ENCODE peak calls at places on chromosomes 12 and 14, in four cellular contexts. S, X, G and V are unnamed samples.

GRCh38 chr14:96042218-96042930 is 3.2 kb downstream of the C14orf132 start:
- DNase-seq in S (no peak), G (no peak), X (no peak), V (no peak)

GRCh38 chr12:26524862-26525465 is 308.0 kb downstream of the ITPR2 start:
- DNase-seq in S (no peak), X (no peak), G (no peak), V (peak; percentile 80)

GRCh38 chr12:52331833-52332232 is 10.6 kb upstream of the KRT83 start:
- DNase-seq in S (no peak), G (no peak), X (no peak), V (no peak)

GRCh38 chr14:21987937-21988336 is 314.3 kb upstream of the OR4E1 start:
- DNase-seq in X (no peak), G (no peak), S (peak; percentile 68), V (peak; percentile 68)

GRCh38 chr12:83168756-83169155 is 482.1 kb downstream of the TMTC2 start:
- DNase-seq in G (no peak), S (no peak), X (no peak), V (no peak)

GRCh38 chr12:101076940-101077351 is 133.1 kb downstream of the SLC5A8 start:
- DNase-seq in S (no peak), G (no peak), X (no peak), V (peak; percentile 72)

GRCh38 chr14:31933716-31934115 is 143.4 kb upstream of the ARHGAP5 start:
- DNase-seq in S (no peak), X (no peak), G (no peak), V (no peak)

GRCh38 chr14:102028733-102029132 is 58.1 kb downstream of the HSP90AA1 start:
- DNase-seq in X (no peak), S (no peak), G (no peak), V (no peak)

GRCh38 chr12:116136340-116136739 is 141.2 kb downstream of the MED13L start:
- DNase-seq in G (no peak), S (no peak), X (no peak), V (no peak)

GRCh38 chr12:124565071-124565491 is 2.3 kb downstream of the NCOR2 start:
- DNase-seq in S (no peak), G (peak; percentile 51), X (no peak), V (peak; percentile 88)
- H3K4me1 ChIP-seq in S (peaks cover 28% of the 10 kb centered on the region), G (peaks cover 24% of the 10 kb centered on the region), X (peaks cover 31% of the 10 kb centered on the region), V (peaks cover 4% of the 10 kb centered on the region)

GRCh38 chr14:51850651-51851050 is 9.8 kb upstream of the GNG2 start:
- DNase-seq in X (no peak), G (no peak), S (no peak), V (no peak)
- H3K4me1 ChIP-seq in X (no peaks in the 10 kb centered on the region), G (no peaks in the 10 kb centered on the region), S (no peaks in the 10 kb centered on the region), V (peaks cover 2% of the 10 kb centered on the region)

GRCh38 chr12:46266382-46266791 is 2.5 kb downstream of the SLC38A1 start:
- DNase-seq in G (no peak), S (no peak), X (no peak), V (no peak)

GRCh38 chr12:46264057-46264456 is 4.8 kb downstream of the SLC38A1 start:
- DNase-seq in X (no peak), G (no peak), S (no peak), V (no peak)

GRCh38 chr12:46265102-46265501 is 3.7 kb downstream of the SLC38A1 start:
- DNase-seq in G (no peak), S (no peak), X (no peak), V (no peak)

GRCh38 chr12:46266869-46267617 is 1.8 kb downstream of the SLC38A1 start:
- DNase-seq in X (peak; percentile 61), G (peak; percentile 75), S (peak; percentile 56), V (peak; percentile 89)

DNA sequence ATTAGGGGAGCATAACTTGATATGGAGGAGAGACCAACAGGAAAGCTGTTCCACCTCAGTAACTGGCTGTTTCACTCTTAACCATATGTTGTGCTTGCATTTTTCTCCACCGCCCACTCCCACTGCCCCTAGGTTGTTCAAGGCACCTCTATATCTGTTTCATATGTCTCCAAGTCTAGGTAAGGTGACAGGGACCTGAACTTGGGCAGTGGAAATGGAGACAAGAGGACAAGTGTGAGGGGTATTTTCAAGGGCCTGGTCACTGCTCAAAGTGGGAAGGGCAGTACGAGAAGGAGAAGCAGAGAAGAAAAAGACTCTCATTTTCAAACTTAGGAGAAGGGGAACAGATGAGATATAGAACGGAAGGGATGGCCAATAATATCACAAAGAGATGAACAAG is 3.1 kb downstream of the SLC38A1 start:
- DNase-seq in G (no peak), S (no peak), X (no peak), V (no peak)
- H3K4me1 ChIP-seq in G (peaks cover 16% of the 10 kb centered on the region), S (peaks cover 78% of the 10 kb centered on the region), X (no peaks in the 10 kb centered on the region), V (peaks cover 14% of the 10 kb centered on the region)

DNA sequence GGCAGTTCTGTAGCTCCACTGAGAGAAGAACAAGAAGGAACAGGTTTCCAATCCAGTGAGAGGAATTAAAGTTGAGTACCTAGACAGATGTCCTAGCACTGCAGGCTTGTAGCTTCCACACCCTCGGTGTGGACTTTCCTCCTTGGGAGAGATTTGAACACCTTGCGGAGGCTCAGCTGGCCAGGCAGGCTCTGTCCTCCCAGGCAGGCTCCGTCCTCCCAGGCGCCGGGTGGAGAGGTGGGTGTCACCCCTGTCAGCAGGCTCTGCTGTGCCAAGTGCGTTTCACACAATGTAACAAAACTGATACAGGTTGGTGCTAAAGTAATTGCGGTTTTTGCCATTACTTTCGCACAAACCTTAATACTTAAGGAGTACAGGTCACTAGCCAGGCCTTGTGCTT is 45.8 kb downstream of the SLC6A12 start:
- DNase-seq in S (no peak), G (no peak), X (no peak), V (no peak)
- H3K4me1 ChIP-seq in S (peaks cover 32% of the 10 kb centered on the region), G (no peaks in the 10 kb centered on the region), X (no peaks in the 10 kb centered on the region), V (no peaks in the 10 kb centered on the region)

DNA sequence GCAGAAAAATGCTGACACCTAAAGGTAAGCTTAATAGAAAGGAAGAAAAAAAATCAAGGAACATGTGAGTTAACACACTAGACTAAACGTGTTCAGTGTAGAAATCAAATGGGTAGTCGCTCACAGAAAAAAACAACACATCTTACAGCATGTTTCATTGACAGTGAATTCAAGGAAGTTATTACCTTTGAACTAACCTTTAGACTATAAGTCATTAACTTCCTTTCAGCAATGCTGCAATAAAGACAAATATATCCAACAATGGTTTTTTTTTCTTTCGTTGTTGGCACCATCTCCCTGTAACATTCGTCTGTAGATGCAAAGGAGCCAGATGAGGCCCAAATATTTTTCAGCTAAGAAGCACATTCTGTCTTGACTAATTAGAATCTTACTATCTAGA is 31.0 kb downstream of the RTRAF start:
- DNase-seq in S (no peak), G (no peak), X (no peak), V (no peak)
- H3K4me1 ChIP-seq in S (no peaks in the 10 kb centered on the region), G (peaks cover 29% of the 10 kb centered on the region), X (peaks cover 13% of the 10 kb centered on the region), V (peaks cover 8% of the 10 kb centered on the region)

DNA sequence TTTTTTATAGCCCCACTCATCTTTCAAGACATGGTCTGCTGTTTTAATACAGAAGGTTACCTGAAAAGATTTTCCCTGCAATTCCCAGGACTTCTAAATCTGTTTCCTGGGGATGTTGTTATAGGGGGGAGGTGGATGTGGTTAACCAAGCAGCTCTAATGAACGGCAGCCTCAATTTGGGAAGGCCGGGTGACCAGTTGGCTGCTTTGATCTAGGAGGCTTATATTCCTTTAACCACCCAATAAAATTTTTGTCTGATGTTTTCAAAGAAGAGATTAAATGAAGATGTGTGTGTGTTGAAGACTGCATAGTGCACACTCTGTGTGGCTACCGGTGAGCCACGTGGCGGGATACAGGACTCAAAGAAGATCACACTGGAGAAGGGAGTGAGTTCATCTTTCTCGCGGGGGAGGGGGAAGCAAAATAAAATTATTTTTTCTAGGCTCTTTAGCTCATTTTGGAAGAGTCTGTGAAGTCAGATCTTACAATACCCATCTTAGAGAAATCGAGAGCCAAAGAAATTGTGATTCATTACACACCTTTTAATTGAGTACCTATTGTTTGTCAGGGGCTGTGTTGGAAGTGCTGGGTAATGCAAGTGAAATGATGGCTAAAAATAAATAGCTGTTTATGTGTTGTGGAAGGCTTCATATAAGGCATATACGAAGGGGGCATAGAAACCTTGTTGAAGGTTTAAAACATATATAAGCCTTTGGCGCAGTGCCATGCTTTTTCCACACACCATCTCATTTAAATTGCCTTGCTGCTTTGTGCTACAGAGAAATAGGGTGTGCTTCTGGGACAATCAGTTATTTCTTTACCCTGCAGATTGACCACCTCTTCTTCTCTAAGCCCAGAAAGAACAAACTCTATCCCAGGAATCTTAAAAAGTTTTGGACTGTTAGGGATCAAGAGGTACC is 18.5 kb downstream of the ELK3 start:
- DNase-seq in G (no peak), S (no peak), X (no peak), V (peak; percentile 35)
- H3K4me1 ChIP-seq in G (peaks cover 7% of the 10 kb centered on the region), S (peaks cover 36% of the 10 kb centered on the region), X (peaks cover 1% of the 10 kb centered on the region), V (no peaks in the 10 kb centered on the region)

DNA sequence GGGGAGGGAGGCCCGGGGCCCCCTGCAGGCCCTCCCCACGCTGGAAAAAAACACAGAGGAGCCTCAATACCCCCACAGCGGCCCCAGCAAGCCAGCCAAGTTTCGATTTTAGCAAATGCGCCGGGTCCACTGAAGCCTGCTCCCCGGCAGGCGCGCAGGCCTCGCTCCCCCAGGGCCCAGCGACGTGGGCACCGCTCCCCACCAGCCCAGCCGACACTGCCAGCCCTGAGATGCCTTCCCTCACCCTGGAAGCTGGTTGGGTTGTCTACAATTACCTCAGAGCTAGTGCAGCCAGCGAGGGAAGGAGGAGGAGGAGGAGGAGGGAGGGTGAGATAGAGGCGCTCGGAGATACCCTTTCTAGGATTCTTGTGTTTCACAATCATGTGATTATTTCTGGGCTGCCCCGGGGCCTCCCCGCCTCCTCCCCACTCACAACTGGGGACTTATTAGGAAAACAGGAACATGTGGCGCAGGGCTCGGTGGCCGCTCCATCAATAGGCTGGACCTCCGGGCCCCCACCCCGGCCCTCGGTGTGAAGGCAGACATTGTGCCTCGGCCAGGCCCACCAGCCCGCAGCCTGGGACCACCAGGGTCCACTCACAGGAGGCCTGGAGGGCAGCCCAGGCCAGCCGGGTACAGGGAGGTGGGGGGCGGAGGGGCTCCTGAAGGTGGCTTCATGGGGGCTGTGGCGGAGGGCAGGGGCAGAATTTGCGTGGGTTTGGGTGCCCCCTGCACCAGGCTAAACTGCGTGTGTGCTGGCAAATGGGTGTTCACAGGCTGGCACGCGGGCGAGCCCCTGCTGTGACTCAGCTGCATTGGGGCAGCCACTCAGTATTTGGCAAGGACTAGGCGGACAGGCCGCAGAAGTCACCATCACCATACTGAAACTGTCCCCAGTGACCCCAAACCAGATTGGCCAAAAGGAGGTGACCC is 109.9 kb downstream of the NCOR2 start:
- DNase-seq in S (no peak), G (peak; percentile 65), X (peak; percentile 81), V (no peak)
- H3K4me1 ChIP-seq in S (no peaks in the 10 kb centered on the region), G (peaks cover 34% of the 10 kb centered on the region), X (peaks cover 28% of the 10 kb centered on the region), V (no peaks in the 10 kb centered on the region)